ENCODE peak calls at places on chromosomes 12 and 14, in nine cellular contexts. F is testis, D is mucosa of descending colon, K is fibroblast of lung, Q is suprapubic skin, V is endothelial cell of umbilical vein, U is cardiac fibroblast, H is progenitor cell of endocrine pancreas, E is neural progenitor cell. O is an unnamed sample.

GRCh38 chr12:14256139-14256538 is 109.3 kb upstream of the ATF7IP start:
- DNase-seq in F (no peak), D (no peak), K (peak), Q (no peak), V (peak), U (peak), H (no peak), E (no peak), O (no peak)

GRCh38 chr12:62917939-62918338 is 17.0 kb downstream of the PPM1H start:
- DNase-seq in F (no peak), D (no peak), K (peak), Q (no peak), V (no peak), U (no peak), H (no peak), E (no peak), O (no peak)

GRCh38 chr12:27291862-27292261 is 40.8 kb upstream of the BMAL2 start:
- DNase-seq in F (peak), D (no peak), K (no peak), Q (no peak), V (peak), U (no peak), H (no peak), E (no peak), O (no peak)

GRCh38 chr14:103705158-103705523 is 10.1 kb downstream of the XRCC3 start:
- DNase-seq in F (peak), D (no peak), K (no peak), Q (no peak), V (peak), U (no peak), H (no peak), E (no peak), O (no peak)

GRCh38 chr14:96090441-96091148 is 51.4 kb downstream of the C14orf132 start:
- DNase-seq in F (peak), D (no peak), K (peak), Q (peak), V (no peak), U (peak), H (no peak), E (no peak), O (peak)

GRCh38 chr12:46547421-46548340 is 175.1 kb upstream of the SLC38A2 start:
- DNase-seq in F (no peak), D (no peak), K (no peak), Q (no peak), V (no peak), U (peak), H (no peak), E (no peak), O (no peak)

GRCh38 chr12:26119391-26119981 is 5.4 kb downstream of the BHLHE41 start:
- DNase-seq in F (peak), D (no peak), K (peak), Q (no peak), V (peak), U (peak), H (no peak), E (peak), O (peak)

GRCh38 chr12:40216516-40217288 is 8.1 kb upstream of the LRRK2 start:
- DNase-seq in F (no peak), D (no peak), K (no peak), Q (no peak), V (no peak), U (no peak), H (no peak), E (no peak), O (no peak)

GRCh38 chr12:122969657-122970056 is 3.4 kb upstream of the ABCB9 start:
- DNase-seq in F (no peak), D (no peak), K (no peak), Q (no peak), V (no peak), U (no peak), H (no peak), E (no peak), O (no peak)

GRCh38 chr14:53306267-53306721 is 153.2 kb upstream of the DDHD1 start:
- DNase-seq in F (peak), D (peak), K (peak), Q (no peak), V (peak), U (peak), H (peak), E (peak), O (peak)

GRCh38 chr14:33287204-33287603 is 348.5 kb downstream of the NPAS3 start:
- DNase-seq in F (no peak), D (peak), K (no peak), Q (no peak), V (no peak), U (no peak), H (no peak), E (no peak), O (no peak)

GRCh38 chr12:78146365-78146772 is 315.7 kb downstream of the NAV3 start:
- DNase-seq in F (no peak), D (no peak), K (peak), Q (no peak), V (peak), U (peak), H (no peak), E (peak), O (peak)

GRCh38 chr12:75977952-75978671 is 53.5 kb downstream of the PHLDA1 start:
- DNase-seq in F (peak), D (no peak), K (peak), Q (peak), V (peak), U (peak), H (no peak), E (no peak), O (no peak)

GRCh38 chr14:90756755-90757345 is 59.4 kb downstream of the TTC7B start:
- DNase-seq in F (no peak), D (no peak), K (no peak), Q (no peak), V (no peak), U (no peak), H (no peak), E (peak), O (no peak)

GRCh38 chr12:132141976-132142678 is 2.0 kb downstream of the DDX51 start:
- DNase-seq in F (peak), D (peak), K (no peak), Q (no peak), V (no peak), U (no peak), H (no peak), E (no peak), O (no peak)

GRCh38 chr12:31591308-31591901 is 469 bp upstream of the DENND5B start:
- DNase-seq in F (peak), D (no peak), K (peak), Q (peak), V (peak), U (peak), H (peak), E (peak), O (peak)

GRCh38 chr14:89304972-89305703 is 111.9 kb downstream of the FOXN3 start:
- DNase-seq in F (no peak), D (no peak), K (peak), Q (no peak), V (peak), U (peak), H (no peak), E (peak), O (peak)

GRCh38 chr14:52694761-52695480 is 437 bp downstream of the ERO1A start:
- DNase-seq in F (peak), D (peak), K (peak), Q (no peak), V (peak), U (peak), H (peak), E (peak), O (peak)

GRCh38 chr12:120590741-120591407 is 9.7 kb upstream of the POP5 start:
- DNase-seq in F (no peak), D (peak), K (no peak), Q (no peak), V (no peak), U (no peak), H (no peak), E (no peak), O (no peak)

DNA sequence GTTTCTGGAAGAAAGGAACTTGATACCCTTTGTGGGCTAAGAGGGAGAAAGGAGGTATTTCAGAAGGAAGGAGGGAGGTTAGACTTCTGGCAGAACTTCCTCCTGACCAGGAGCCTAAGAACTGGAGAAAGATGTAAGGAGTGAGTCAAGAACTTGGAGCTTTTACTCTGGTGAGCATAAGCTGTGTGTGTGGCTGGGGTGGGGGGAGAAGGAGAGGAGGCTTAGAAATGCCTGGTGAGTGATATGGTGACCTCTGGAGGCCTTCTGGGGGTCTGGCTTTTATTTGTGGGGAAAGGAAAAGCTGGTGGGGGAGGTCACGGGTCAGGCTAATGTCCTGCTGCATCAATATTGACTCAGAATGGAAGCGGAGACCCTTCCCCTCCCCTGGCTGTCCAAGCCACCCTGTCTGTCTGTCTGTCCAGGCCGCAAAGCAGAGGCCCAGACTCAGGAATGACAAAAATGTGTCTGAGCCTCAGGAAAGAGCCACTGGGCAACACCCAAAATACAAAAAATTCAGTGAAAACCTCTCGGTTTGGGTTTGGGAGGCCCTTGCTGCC is 4.8 kb downstream of the LRP1 start:
- DNase-seq in F (no peak), D (no peak), K (peak), Q (no peak), V (no peak), U (peak), H (no peak), E (peak), O (no peak)
- TF ChIP-seq CTCF in F (no peak), D (no peak), K (no peak), Q (no peak), V (no peak), U (no peak), H (no peak), E (no peak), O (peak)

GRCh38 chr14:75294649-75295033 is 16.0 kb downstream of the FOS start:
- DNase-seq in F (no peak), D (no peak), K (no peak), Q (no peak), V (no peak), U (peak), H (no peak), E (peak), O (peak)
- TF ChIP-seq CTCF in F (no peak), D (no peak), K (peak), Q (no peak), V (no peak), U (no peak), H (peak), E (no peak), O (no peak)

GRCh38 chr12:104877107-104877705 is 80.9 kb downstream of the SLC41A2 start:
- DNase-seq in F (peak), D (no peak), K (peak), Q (no peak), V (peak), U (peak), H (no peak), E (peak), O (peak)
- TF ChIP-seq CTCF in F (peak), D (no peak), K (peak), Q (peak), V (peak), U (peak), H (peak), E (peak), O (peak)

DNA sequence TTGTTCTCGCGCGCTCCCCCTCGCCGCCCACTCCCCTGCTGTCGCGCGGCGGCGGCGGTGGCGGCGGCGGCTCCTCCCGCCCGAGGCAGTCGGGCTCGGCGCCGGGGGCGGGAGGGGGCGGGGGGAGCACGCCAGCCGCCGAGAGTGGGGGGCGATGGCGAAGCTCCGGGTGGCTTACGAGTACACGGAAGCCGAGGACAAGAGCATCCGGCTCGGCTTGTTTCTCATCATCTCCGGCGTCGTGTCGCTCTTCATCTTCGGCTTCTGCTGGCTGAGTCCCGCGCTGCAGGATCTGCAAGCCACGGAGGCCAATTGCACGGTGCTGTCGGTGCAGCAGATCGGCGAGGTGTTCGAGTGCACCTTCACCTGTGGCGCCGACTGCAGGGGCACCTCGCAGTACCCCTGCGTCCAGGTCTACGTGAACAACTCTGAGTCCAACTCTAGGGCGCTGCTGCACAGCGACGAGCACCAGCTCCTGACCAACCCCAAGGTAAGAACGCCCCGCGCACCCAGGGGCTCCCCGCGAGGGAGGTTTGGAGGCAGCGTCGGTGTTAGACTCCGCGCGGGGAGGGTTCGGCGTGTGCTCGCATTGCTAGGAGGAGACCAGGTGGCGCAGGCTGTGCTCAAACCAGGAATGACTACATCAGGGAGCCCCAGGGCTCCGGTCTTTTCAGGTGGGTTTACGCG is 634 bp downstream of the KCNMB4 start:
- DNase-seq in F (peak), D (peak), K (peak), Q (peak), V (peak), U (peak), H (peak), E (peak), O (peak)
- TF ChIP-seq CTCF in F (no peak), D (no peak), K (no peak), Q (no peak), V (no peak), U (no peak), H (peak), E (no peak), O (no peak)

GRCh38 chr12:79371226-79371625 is 319.5 kb downstream of the PAWR start:
- DNase-seq in F (no peak), D (no peak), K (no peak), Q (no peak), V (no peak), U (no peak), H (no peak), E (no peak), O (no peak)

GRCh38 chr12:79375050-79375449 is 315.7 kb downstream of the PAWR start:
- DNase-seq in F (no peak), D (no peak), K (no peak), Q (no peak), V (no peak), U (no peak), H (no peak), E (no peak), O (no peak)

GRCh38 chr12:79370021-79370420 is 320.7 kb downstream of the PAWR start:
- DNase-seq in F (no peak), D (no peak), K (no peak), Q (no peak), V (no peak), U (no peak), H (no peak), E (no peak), O (no peak)

GRCh38 chr12:79374543-79374942 is 316.2 kb downstream of the PAWR start:
- DNase-seq in F (no peak), D (no peak), K (no peak), Q (no peak), V (no peak), U (no peak), H (no peak), E (no peak), O (no peak)

GRCh38 chr12:79373896-79374499 is 316.8 kb downstream of the PAWR start:
- DNase-seq in F (peak), D (no peak), K (peak), Q (no peak), V (peak), U (peak), H (peak), E (peak), O (peak)
- TF ChIP-seq CTCF in F (no peak), D (no peak), K (peak), Q (peak), V (peak), U (peak), H (peak), E (peak), O (peak)

GRCh38 chr14:63853831-63854293 is 1.1 kb downstream of the SYNE2 start:
- DNase-seq in F (peak), D (peak), K (peak), Q (peak), V (peak), U (peak), H (peak), E (peak), O (peak)

GRCh38 chr14:63854330-63854729 is 1.5 kb downstream of the SYNE2 start:
- DNase-seq in F (no peak), D (no peak), K (no peak), Q (no peak), V (no peak), U (no peak), H (no peak), E (peak), O (no peak)

GRCh38 chr14:63855272-63855671 is 2.5 kb downstream of the SYNE2 start:
- DNase-seq in F (peak), D (no peak), K (no peak), Q (no peak), V (no peak), U (no peak), H (no peak), E (no peak), O (peak)

GRCh38 chr14:63852271-63852816 is 460 bp upstream of the SYNE2 start:
- DNase-seq in F (no peak), D (no peak), K (peak), Q (no peak), V (no peak), U (peak), H (no peak), E (no peak), O (peak)

GRCh38 chr14:63852817-63853730 is at the start of gene SYNE2:
- DNase-seq in F (peak), D (peak), K (peak), Q (peak), V (peak), U (peak), H (peak), E (peak), O (peak)
- TF ChIP-seq CTCF in F (no peak), D (peak), K (no peak), Q (peak), V (peak), U (no peak), H (peak), E (peak), O (no peak)